ENCODE peak calls at places on chromosomes 3 and 15, in seven cellular contexts. X, C, Q, N, D, G and E are unnamed samples.

GRCh38 chr3:104696470-104696869 is 670.2 kb upstream of the ALCAM start:
- DNase-seq in C (no peak), Q (no peak), G (no peak), X (no peak), D (no peak), N (no peak), E (no peak)

GRCh38 chr3:88408935-88409334 is 259.2 kb downstream of the C3orf38 start:
- DNase-seq in Q (no peak), D (no peak), N (no peak), G (no peak), C (no peak), X (no peak), E (no peak)

GRCh38 chr3:71185733-71186455 is 397.6 kb downstream of the FOXP1 start:
- DNase-seq in X (peak; percentile 1), G (no peak), N (peak; percentile 24), D (no peak), C (peak; percentile 50), Q (peak; percentile 31), E (no peak)

GRCh38 chr3:134362221-134362620 is 12.0 kb downstream of the AMOTL2 start:
- DNase-seq in N (no peak), X (no peak), G (no peak), Q (no peak), C (no peak), D (no peak), E (no peak)

GRCh38 chr15:37973856-37974255 is 39.4 kb downstream of the TMCO5A start:
- DNase-seq in N (no peak), X (no peak), D (no peak), G (no peak), C (no peak), Q (no peak), E (no peak)

GRCh38 chr3:183411216-183411922 is 17.1 kb downstream of the MCF2L2 start:
- DNase-seq in C (peak; percentile 37), X (no peak), N (no peak), D (no peak), G (no peak), Q (no peak), E (no peak)

GRCh38 chr3:135503429-135504083 is 462.0 kb upstream of the PPP2R3A start:
- DNase-seq in D (peak; percentile 64), Q (no peak), X (no peak), N (peak; percentile 70), C (peak; percentile 45), G (no peak), E (peak; percentile 88)

GRCh38 chr3:51500632-51501131 is 867 bp upstream of the DCAF1 start:
- DNase-seq in D (no peak), X (no peak), G (no peak), N (no peak), C (no peak), Q (no peak), E (no peak)